ENCODE peak calls at places on chromosomes 5 and 9, in six cellular contexts. Y is HCT116, P is SK-N-SH, K is HepG2, W is K562, B is GM12878. F is an unnamed sample. For H3K79me2, the result is how much of the 10 kb centered on the place peaks cover.

GRCh38 chr9:127159949-127160610 is 37.6 kb upstream of the ANGPTL2 start:
- DNase-seq in K (no peak), Y (no peak), B (no peak), W (no peak), P (no peak), F (no peak)

GRCh38 chr5:96196407-96196806 is 234.8 kb upstream of the ELL2 start:
- DNase-seq in P (no peak), K (no peak), Y (no peak), B (no peak), W (no peak), F (no peak)

GRCh38 chr9:121359358-121360294 is 10.4 kb downstream of the STOM start:
- DNase-seq in W (no peak), Y (no peak), B (no peak), K (no peak), P (no peak), F (no peak)

GRCh38 chr5:32707394-32707997 is 3.6 kb upstream of the NPR3 start:
- DNase-seq in P (peak), Y (peak), K (peak), W (peak), B (no peak), F (peak)

GRCh38 chr5:72558383-72558782 is 51.2 kb upstream of the ZNF366 start:
- DNase-seq in B (no peak), K (no peak), W (no peak), P (peak), Y (no peak), F (no peak)

GRCh38 chr5:74326571-74327338 is 313.8 kb downstream of the ENC1 start:
- DNase-seq in W (peak), K (peak), Y (peak), B (peak), P (no peak), F (no peak)

GRCh38 chr5:9421823-9422354 is 124.0 kb downstream of the SEMA5A start:
- DNase-seq in W (no peak), B (no peak), K (no peak), P (no peak), Y (no peak), F (no peak)

GRCh38 chr5:107296572-107296971 is 374.2 kb downstream of the EFNA5 start:
- DNase-seq in P (no peak), W (no peak), B (peak), Y (no peak), K (no peak), F (no peak)

DNA sequence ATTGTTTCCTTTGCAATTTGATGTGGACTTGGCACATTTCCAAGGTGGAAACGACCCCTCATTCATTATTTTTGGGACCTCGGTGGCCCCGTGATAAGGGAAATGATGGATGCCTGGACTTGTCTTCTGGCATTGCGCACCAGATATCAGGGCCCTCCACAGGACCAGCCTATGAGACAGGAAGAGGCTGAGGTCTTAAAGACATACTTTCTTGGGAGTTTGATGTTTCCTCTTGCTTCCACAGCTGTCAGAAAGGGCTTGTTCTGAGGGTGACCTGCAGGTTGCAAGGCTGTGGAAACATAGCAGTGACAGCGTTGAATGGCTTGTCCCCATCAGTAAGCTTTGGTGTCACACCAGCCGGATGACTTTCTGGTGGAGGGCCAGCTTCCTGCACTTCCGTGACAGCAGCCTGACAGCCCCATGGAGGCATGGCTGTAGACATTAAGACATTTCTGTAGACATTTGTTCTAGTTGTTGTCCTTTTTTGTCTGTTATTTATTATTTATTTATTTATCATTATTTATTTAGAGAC is 143.2 kb downstream of the C9orf152 start:
- DNase-seq in W (no peak), K (no peak), B (no peak), Y (no peak), P (no peak), F (no peak)
- TF ChIP-seq REST in W (no peak), K (no peak), B (no peak), Y (no peak), P (no peak), F (no peak)

GRCh38 chr5:149797897-149798296 is 67.8 kb downstream of the PPARGC1B start:
- DNase-seq in W (no peak), B (no peak), Y (no peak), K (no peak), P (no peak), F (no peak)
- H3K79me2 ChIP-seq in W (half or more), B (half or more), Y (under half), K (under half), P (under half), F (under half)

GRCh38 chr9:89923961-89924504 is 319.2 kb downstream of the GADD45G start:
- DNase-seq in Y (no peak), W (peak), K (peak), P (no peak), B (no peak), F (peak)
- TF ChIP-seq CTCF in Y (peak), W (no peak), K (peak), P (no peak), B (no peak), F (peak)

GRCh38 chr5:124061663-124062062 is 549.7 kb downstream of the CSNK1G3 start:
- DNase-seq in P (no peak), K (no peak), Y (no peak), B (no peak), W (no peak), F (no peak)
- TF ChIP-seq REST in P (no peak), K (no peak), Y (no peak), B (no peak), W (no peak), F (no peak)

GRCh38 chr5:10585120-10585915 is 21.4 kb downstream of the ANKRD33B start:
- DNase-seq in P (no peak), Y (no peak), B (no peak), W (no peak), K (no peak), F (no peak)
- H3K79me2 ChIP-seq in P (under half), Y (half or more), B (half or more), W (under half), K (under half), F (under half)

GRCh38 chr5:43664641-43665040 is 61.7 kb downstream of the NNT start:
- DNase-seq in B (no peak), K (no peak), Y (no peak), W (no peak), P (no peak), F (no peak)

GRCh38 chr5:43659075-43659474 is 56.1 kb downstream of the NNT start:
- DNase-seq in W (no peak), Y (no peak), B (no peak), P (no peak), K (no peak), F (no peak)

GRCh38 chr5:43663916-43664315 is 60.9 kb downstream of the NNT start:
- DNase-seq in Y (no peak), W (no peak), B (no peak), K (no peak), P (no peak), F (no peak)

GRCh38 chr5:43658499-43658898 is 55.5 kb downstream of the NNT start:
- DNase-seq in P (no peak), B (no peak), Y (no peak), W (no peak), K (no peak), F (no peak)

DNA sequence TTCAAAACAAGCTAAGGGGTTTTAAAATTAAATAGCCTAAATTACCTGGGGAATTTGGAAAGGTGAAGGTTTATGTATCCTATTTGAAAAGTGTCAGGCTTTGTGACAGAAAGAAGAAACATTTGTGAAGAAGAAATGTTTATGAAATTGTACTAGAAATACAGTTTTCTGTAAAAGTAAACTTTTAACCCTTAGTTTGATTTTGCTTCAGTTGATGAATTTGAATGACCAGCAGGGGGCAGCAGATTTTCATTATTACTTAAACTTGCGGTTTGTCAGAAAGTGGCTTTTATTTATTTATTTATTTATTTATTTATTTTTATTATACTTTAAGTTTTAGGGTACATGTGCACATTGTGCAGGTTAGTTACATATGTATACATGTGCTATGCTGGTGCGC is 58.1 kb downstream of the NNT start:
- DNase-seq in Y (peak), P (peak), K (peak), W (no peak), B (no peak), F (peak)
- TF ChIP-seq CTCF in Y (peak), P (peak), K (peak), W (peak), B (peak), F (peak)

GRCh38 chr9:92962846-92963245 is 15.5 kb downstream of the FGD3 start:
- DNase-seq in B (no peak), W (no peak), K (no peak), Y (no peak), P (no peak), F (no peak)
- TF ChIP-seq REST in B (no peak), W (no peak), K (no peak), Y (no peak), P (no peak), F (no peak)

DNA sequence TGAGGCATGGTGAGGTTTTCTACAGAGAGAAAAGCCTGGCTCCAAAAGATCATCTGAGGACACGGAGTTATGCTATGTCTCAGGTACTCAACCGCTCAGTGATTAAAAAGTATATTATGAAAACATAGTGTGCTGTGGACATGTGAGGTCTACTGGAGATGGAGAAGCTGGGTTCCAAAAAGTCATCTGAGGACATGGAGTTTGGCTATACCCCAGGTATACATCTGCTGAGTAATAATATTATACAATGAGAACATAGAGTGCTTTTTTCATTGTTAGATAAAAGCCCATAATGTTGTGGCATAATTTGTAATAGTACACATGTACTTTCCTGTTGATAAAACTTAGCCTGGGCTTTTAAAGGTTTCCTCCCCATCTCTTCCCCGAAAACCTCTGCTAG is 70.7 kb upstream of the SHISAL2B start:
- DNase-seq in W (no peak), Y (no peak), K (no peak), P (no peak), B (no peak), F (no peak)
- H3K79me2 ChIP-seq in W (under half), Y (under half), K (under half), P (under half), B (under half), F (under half)

GRCh38 chr9:109408759-109409462 is 88.1 kb upstream of the EPB41L4B start:
- DNase-seq in W (no peak), P (no peak), K (no peak), B (no peak), Y (no peak), F (peak)

GRCh38 chr9:109411818-109412352 is 86.2 kb downstream of the PTPN3 start:
- DNase-seq in K (no peak), Y (no peak), P (peak), B (peak), W (no peak), F (peak)

GRCh38 chr9:109411069-109411761 is 86.9 kb downstream of the PTPN3 start:
- DNase-seq in Y (no peak), K (no peak), W (no peak), P (no peak), B (peak), F (no peak)

GRCh38 chr9:109414125-109414785 is 83.9 kb downstream of the PTPN3 start:
- DNase-seq in B (no peak), Y (no peak), W (no peak), P (no peak), K (no peak), F (peak)

GRCh38 chr9:109409998-109410397 is 88.1 kb downstream of the PTPN3 start:
- DNase-seq in B (no peak), P (peak), W (peak), Y (no peak), K (no peak), F (peak)
- TF ChIP-seq CTCF in B (no peak), P (peak), W (peak), Y (peak), K (no peak), F (peak)

F was measured in GM23338.